ENCODE peak calls at places on chromosomes 7 and 10, in five cellular contexts. S, P, K, J and N are unnamed samples.

GRCh38 chr7:5139998-5140397 is 50.0 kb upstream of the WIPI2 start:
- DNase-seq in S (peak; percentile 33), P (peak; percentile 42), K (peak; percentile 11), J (no peak), N (no peak)

GRCh38 chr10:57679916-57680315 is 587.8 kb downstream of the IPMK start:
- DNase-seq in S (no peak), P (no peak), K (no peak), J (no peak), N (no peak)

GRCh38 chr7:50502001-50502684 is 52.0 kb upstream of the FIGNL1 start:
- DNase-seq in S (peak; percentile 55), P (peak; percentile 97), K (peak; percentile 100), J (no peak), N (peak; percentile 29)

GRCh38 chr7:81857385-81857784 is 87.5 kb upstream of the HGF start:
- DNase-seq in S (no peak), P (peak; percentile 33), K (no peak), J (no peak), N (no peak)

GRCh38 chr10:68594405-68594804 is 34.3 kb downstream of the TET1 start:
- DNase-seq in S (no peak), P (peak; percentile 78), K (peak; percentile 81), J (no peak), N (no peak)

GRCh38 chr10:97032624-97033023 is 153.1 kb downstream of the SLIT1 start:
- DNase-seq in S (no peak), P (no peak), K (no peak), J (no peak), N (no peak)

GRCh38 chr10:114718386-114718785 is 60.3 kb upstream of the ABLIM1 start:
- DNase-seq in S (no peak), P (no peak), K (no peak), J (no peak), N (no peak)

GRCh38 chr10:91665842-91666241 is 33.0 kb upstream of the PPP1R3C start:
- DNase-seq in S (no peak), P (no peak), K (peak; percentile 37), J (no peak), N (no peak)

DNA sequence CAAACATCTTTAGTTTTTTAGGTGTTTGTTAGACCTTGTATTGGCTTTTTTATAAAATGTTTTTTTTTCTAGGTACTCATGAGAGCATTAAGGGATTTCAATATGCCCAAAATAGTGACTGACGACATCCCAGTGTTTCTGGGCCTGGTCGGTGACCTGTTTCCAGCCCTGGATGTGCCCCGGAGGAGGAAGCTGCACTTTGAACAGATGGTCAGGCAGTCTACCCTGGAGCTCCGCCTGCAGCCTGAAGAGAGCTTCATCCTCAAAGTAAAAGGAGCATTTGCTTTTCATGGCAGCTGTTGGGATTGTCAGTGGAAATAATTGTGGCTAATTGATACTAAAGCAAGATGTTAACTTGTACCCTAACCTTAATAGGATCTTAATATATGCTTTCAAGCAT is 161.5 kb downstream of the DNAH11 start:
- DNase-seq in S (no peak), P (no peak), K (no peak), J (no peak), N (no peak)
- H3K27me3 ChIP-seq in S (no peaks in the 10 kb centered on the region), P (no peaks in the 10 kb centered on the region), K (no peaks in the 10 kb centered on the region), J (no peaks in the 10 kb centered on the region), N (no peaks in the 10 kb centered on the region)

DNA sequence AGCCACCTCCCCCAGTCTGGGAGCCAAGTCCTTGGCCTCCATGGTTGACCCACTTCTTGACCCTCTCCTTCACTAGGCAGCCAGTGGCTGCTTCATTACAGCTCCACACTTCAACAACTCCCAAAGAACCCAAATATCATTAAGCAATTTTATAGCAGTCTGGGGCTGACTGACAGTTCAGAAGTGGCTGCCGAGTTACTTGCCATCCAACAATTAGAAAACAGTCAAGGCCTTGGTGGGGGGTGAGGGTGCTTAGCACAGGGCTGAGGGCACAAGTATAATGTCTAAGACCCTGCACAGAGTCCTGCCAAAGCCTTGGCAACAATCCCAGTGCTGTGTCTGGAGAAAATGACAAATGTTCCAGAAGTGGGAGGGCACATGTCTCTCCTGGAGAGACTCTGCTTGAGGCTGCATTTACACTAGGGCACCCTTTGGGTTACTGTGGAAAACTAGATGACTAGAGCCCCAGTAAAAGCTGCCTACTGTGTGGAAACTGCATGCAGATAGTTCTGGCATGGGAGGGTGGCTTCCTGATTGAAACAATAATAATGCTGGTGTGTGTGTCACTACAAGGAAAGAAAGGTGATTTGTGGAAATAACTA is 71.1 kb downstream of the CXCL12 start:
- DNase-seq in S (no peak), P (no peak), K (no peak), J (no peak), N (no peak)
- H3K27me3 ChIP-seq in S (no peaks in the 10 kb centered on the region), P (peaks cover 8% of the 10 kb centered on the region), K (no peaks in the 10 kb centered on the region), J (no peaks in the 10 kb centered on the region), N (no peaks in the 10 kb centered on the region)

GRCh38 chr7:94650137-94650536 is 5.8 kb downstream of the SGCE start:
- DNase-seq in S (no peak), P (no peak), K (no peak), J (no peak), N (no peak)
- H3K27me3 ChIP-seq in S (peaks cover 42% of the 10 kb centered on the region), P (peaks cover 12% of the 10 kb centered on the region), K (no peaks in the 10 kb centered on the region), J (peaks cover 9% of the 10 kb centered on the region), N (no peaks in the 10 kb centered on the region)

DNA sequence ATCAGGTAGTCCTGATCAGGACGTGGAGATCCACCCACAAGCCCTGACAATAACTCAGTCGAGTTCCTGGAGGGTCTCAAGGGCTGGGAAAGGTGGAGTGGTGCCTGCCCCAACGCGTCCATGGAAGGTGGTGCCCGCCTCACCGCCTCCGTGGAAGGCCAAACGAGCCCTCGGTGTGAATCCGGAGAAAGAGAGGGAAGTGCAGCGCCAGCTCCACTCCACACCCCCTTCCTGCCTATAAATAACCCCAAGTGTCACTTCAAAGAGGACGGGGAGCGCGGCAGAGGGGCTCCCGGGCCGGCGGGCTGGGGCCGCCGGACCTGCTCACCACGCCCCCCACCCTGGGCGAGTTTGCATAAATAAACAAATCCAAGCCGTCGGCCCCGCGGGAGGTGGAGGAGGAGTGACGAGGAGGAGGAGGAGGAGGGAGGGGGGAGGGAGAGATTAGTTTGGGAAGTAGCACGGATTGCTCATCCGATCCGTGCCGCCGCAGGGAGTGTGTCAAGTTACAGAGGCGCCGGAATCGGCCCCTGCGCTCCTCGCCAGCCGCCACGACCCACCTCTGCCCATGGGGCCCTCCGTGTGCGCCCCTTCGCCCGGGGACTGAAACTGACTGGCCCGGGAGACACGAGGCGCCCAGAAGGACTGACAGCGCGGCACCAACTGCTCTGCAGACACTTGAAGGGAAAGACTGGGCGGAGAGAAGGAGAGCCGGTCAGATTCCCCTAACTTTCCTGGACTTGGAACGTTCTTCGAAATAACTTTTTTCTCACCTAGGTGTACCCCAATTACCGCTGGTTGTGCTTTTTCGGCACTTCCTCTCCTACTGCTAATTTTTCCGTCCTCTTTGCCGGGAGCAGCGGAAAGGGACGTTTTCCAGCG is at the start of gene COL13A1:
- DNase-seq in S (peak; percentile 27), P (peak; percentile 72), K (peak; percentile 71), J (no peak), N (peak; percentile 20)
- H3K27me3 ChIP-seq in S (peaks cover 37% of the 10 kb centered on the region), P (no peaks in the 10 kb centered on the region), K (peaks cover 2% of the 10 kb centered on the region), J (no peaks in the 10 kb centered on the region), N (peaks cover 8% of the 10 kb centered on the region)

GRCh38 chr10:100828744-100829102 is 83.3 kb downstream of the PAX2 start:
- DNase-seq in S (no peak), P (no peak), K (no peak), J (no peak), N (peak; percentile 66)

GRCh38 chr10:100826983-100827818 is 81.8 kb downstream of the PAX2 start:
- DNase-seq in S (peak; percentile 23), P (no peak), K (no peak), J (no peak), N (peak; percentile 64)

GRCh38 chr10:100826661-100826982 is 81.2 kb downstream of the PAX2 start:
- DNase-seq in S (no peak), P (no peak), K (no peak), J (no peak), N (no peak)

GRCh38 chr10:100829103-100829870 is 83.5 kb upstream of the SLF2 start:
- DNase-seq in S (no peak), P (no peak), K (peak; percentile 3), J (no peak), N (no peak)

GRCh38 chr10:100827819-100828743 is 82.7 kb downstream of the PAX2 start:
- DNase-seq in S (peak; percentile 49), P (no peak), K (no peak), J (no peak), N (peak; percentile 85)
- H3K27me3 ChIP-seq in S (peaks cover 99% of the 10 kb centered on the region), P (peaks cover 100% of the 10 kb centered on the region), K (peaks cover 64% of the 10 kb centered on the region), J (peaks cover 59% of the 10 kb centered on the region), N (no peaks in the 10 kb centered on the region)

GRCh38 chr10:23695825-23696420 is 257.0 kb downstream of the OTUD1 start:
- DNase-seq in S (no peak), P (no peak), K (no peak), J (no peak), N (no peak)
- H3K27me3 ChIP-seq in S (peaks cover 45% of the 10 kb centered on the region), P (peaks cover 99% of the 10 kb centered on the region), K (no peaks in the 10 kb centered on the region), J (peaks cover 19% of the 10 kb centered on the region), N (no peaks in the 10 kb centered on the region)